ENCODE peak calls at places on chromosomes 12 and 14, in four cellular contexts. O, K, B and U are unnamed samples.

GRCh38 chr14:100875861-100876590 is 27.5 kb downstream of the RTL1 start:
- DNase-seq in O (no peak), K (no peak), B (no peak), U (no peak)

GRCh38 chr12:93183940-93184663 is 193.6 kb upstream of the NUDT4 start:
- DNase-seq in O (peak; percentile 35), K (no peak), B (no peak), U (no peak)

GRCh38 chr12:68932123-68932700 is 759 bp downstream of the CPM start:
- DNase-seq in O (no peak), K (no peak), B (peak; percentile 8), U (no peak)

GRCh38 chr14:24928501-24928900 is 121.4 kb downstream of the STXBP6 start:
- DNase-seq in O (no peak), K (no peak), B (no peak), U (no peak)

GRCh38 chr12:7113389-7113871 is 4.4 kb upstream of the C1RL start:
- DNase-seq in O (peak; percentile 57), K (peak; percentile 64), B (peak; percentile 33), U (no peak)

GRCh38 chr14:20855652-20856291 is 35.4 kb upstream of the RNASE3 start:
- DNase-seq in O (peak; percentile 78), K (peak; percentile 87), B (peak; percentile 87), U (no peak)

GRCh38 chr12:19988457-19988856 is 379.9 kb upstream of the PDE3A start:
- DNase-seq in O (peak; percentile 42), K (no peak), B (no peak), U (no peak)

GRCh38 chr12:110725267-110725666 is 17.4 kb downstream of the PPP1CC start:
- DNase-seq in O (no peak), K (no peak), B (no peak), U (no peak)

GRCh38 chr12:95204141-95204866 is 13.0 kb downstream of the FGD6 start:
- DNase-seq in O (peak; percentile 90), K (peak; percentile 79), B (peak; percentile 97), U (peak; percentile 99)

GRCh38 chr14:94015223-94015622 is 10.9 kb upstream of the OTUB2 start:
- DNase-seq in O (no peak), K (no peak), B (no peak), U (no peak)

GRCh38 chr12:8914716-8915526 is 612 bp downstream of the PHC1 start:
- DNase-seq in O (peak; percentile 67), K (peak; percentile 78), B (peak; percentile 37), U (no peak)

GRCh38 chr12:93894391-93895095 is 217.4 kb downstream of the CRADD start:
- DNase-seq in O (peak; percentile 85), K (no peak), B (no peak), U (no peak)

GRCh38 chr14:71411766-71412165 is 504.5 kb downstream of the PCNX1 start:
- DNase-seq in O (no peak), K (no peak), B (no peak), U (no peak)

GRCh38 chr12:51218607-51219161 is 822 bp upstream of the POU6F1 start:
- DNase-seq in O (no peak), K (peak; percentile 44), B (no peak), U (no peak)

GRCh38 chr12:106113446-106114083 is 25.2 kb downstream of the NUAK1 start:
- DNase-seq in O (peak; percentile 68), K (no peak), B (no peak), U (no peak)

GRCh38 chr12:106112094-106112822 is 26.5 kb downstream of the NUAK1 start:
- DNase-seq in O (peak; percentile 72), K (no peak), B (no peak), U (no peak)

GRCh38 chr12:106115450-106115849 is 23.3 kb downstream of the NUAK1 start:
- DNase-seq in O (no peak), K (no peak), B (no peak), U (no peak)

GRCh38 chr12:106113042-106113441 is 25.7 kb downstream of the NUAK1 start:
- DNase-seq in O (peak; percentile 93), K (no peak), B (peak; percentile 81), U (no peak)

DNA sequence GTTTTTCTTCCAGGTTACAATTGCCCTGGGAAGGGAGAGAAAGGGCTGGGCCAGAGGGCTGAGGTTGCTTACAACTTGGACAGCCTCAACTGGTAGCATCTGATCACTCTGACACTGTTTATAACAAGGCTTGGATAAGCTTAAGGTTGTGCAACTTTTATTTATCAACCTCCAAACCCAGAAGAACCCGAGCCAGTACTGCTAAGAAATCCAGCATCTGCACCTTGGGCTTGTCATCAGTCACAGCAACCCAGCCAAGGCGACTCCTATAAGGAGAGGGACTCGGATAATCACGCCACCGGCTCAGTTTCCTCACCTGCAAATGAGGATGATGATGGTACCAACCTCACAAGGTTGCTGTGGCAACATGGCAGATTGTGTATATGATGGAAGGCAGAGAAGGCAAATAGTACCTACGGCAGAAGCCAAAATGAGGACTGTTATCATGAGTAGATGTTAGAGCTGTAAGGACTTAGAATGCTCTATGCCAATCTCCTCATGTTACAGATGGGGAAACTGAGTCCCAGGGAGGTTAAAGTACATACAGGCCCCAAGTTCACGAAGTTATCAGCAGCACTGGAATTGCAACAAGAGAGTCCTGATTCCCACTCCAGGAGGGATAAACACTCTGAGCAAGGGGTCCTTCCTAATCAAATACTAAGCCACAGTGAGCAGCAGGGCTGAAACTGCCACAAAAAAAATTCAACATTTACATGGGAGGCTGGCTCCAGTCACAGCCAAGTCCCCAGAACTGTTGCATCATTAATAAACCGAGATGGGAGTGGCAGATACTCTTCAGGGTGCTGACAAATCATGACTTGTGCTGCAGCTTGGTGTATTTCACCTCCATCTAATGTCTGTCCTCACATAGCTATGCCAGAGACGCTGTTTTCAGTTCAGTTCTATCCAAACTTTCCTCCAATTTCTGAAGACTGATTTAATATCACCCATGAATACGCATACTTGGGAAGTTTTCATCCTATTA is 24.4 kb downstream of the NUAK1 start:
- DNase-seq in O (peak; percentile 75), K (no peak), B (peak; percentile 62), U (no peak)
- H3K4me3 ChIP-seq in O (peak overlapping the region; percentile 34), K (no peak overlapping the region), B (no peak overlapping the region), U (no peak overlapping the region)

DNA sequence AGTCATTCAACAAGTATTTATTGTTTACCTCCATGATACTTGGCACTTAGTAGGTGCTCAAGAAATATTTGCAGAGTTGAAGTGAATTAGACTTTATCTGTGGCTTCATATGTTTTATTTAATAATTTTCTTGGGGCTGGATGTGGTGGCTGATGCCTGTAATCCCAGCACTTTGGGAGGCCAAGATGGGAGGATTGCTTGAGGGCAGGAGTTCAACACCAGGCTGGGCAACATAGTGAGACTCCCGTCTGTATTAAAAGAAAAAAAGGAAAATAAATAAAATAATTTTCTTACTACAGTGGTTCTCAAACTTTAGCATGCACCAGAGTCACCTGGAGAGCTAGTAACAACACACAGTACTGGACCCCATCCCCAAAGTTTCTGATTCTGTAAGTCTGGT is 905 bp downstream of the ADCK1 start:
- DNase-seq in O (no peak), K (no peak), B (no peak), U (no peak)
- H3K4me2 ChIP-seq in O (peak overlapping the region; percentile 89), K (peak overlapping the region; percentile 86), B (peak overlapping the region; percentile 88), U (peak overlapping the region; percentile 85)

DNA sequence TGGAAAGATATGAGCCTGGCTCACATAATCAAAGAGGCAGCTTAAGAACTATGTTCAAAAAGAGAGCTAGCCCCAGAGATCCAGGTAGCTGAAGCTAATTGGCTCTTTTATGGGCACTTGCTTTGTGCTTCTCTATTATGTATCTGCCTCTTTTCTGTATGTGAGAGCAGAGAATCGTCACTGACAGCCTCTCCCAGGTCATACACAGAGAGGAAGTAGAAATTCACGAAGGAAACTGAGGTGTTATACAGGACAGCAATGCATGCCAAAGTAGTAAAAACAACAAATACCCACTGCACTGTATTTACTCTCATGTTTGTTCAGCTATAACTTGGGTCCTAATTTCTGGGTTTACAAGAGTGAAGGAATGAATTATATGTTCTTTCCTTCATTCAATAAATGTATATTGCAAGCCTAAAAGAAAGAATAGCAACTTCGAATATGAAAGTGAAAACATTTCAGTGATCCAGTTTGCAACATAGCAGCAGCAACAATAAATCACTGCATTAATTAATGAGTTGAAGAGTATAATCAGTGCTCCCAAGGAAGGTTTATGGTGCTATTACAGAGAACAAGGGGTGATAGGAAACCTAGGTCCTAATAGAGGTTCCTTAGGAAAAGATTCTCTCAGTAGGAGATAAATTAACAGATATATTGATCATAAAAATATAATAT is 47.1 kb upstream of the ATXN7L3B start:
- DNase-seq in O (no peak), K (no peak), B (no peak), U (no peak)
- H2AFZ ChIP-seq in O (no peak overlapping the region), K (no peak overlapping the region), B (no peak overlapping the region), U (peak overlapping the region; percentile 82)

DNA sequence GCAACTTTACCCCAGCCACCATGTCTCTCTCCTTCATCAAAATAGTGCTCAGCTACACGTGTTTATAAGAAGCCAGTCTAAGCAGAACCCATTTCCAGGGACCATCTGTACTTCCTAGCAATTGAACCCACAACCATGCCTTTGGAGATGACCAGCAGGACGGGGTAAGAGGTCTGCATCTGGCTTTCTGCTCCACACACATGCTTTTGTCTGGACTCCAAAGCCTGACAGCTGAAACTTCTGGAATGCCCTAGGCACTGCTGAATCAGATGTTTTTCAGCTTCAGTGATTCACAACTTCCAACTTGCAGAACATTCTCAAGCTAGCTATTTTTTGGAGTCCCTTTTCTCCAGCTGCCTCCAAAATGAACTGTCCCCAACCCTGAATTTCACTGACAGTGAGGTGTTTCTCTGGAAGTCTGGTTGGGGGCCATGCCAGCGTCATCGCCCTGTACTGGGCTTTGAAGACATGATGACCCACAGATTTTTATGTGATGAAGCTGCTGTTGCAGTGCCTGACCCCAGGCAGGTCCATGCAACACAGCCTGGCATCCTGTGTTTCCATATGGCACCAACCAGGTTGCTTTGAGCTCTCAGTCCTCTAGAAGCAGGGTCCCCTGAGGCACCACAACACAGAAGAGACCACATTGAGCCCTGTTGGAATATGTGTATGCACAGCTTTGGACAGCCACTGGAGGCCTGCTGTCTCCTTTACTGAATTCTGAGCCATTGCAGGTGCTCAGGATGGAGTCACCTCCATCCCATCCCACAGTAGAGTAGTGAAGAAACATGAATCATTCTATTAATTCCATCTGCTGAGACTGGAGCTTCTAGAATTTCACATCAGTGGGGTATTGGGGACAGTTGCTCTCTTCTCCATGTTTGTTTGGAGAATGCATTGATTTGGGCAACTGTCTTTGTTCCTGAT is 80.2 kb downstream of the NUAK1 start:
- DNase-seq in O (peak; percentile 83), K (no peak), B (no peak), U (no peak)
- H3K4me3 ChIP-seq in O (no peak overlapping the region), K (no peak overlapping the region), B (no peak overlapping the region), U (no peak overlapping the region)

DNA sequence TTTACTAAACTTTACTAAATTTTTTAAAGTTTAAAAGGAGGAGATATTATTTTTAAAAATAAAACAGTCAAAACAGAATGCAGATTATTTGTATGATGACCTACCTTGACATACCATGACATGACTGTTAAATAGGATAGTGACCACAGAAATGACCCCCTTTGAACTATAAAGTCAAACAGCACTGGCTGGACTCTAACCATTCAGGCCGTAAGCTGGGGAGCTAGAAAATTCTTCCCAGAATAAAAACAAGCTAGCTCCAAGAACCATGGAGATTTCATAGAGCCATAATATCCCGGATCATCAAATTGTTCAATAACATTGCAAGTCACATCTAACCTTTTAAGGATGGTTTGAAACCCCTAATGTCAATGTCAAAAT is 50.3 kb downstream of the RPS6KA5 start:
- DNase-seq in O (no peak), K (no peak), B (no peak), U (no peak)
- H3K4me2 ChIP-seq in O (no peak overlapping the region), K (no peak overlapping the region), B (no peak overlapping the region), U (no peak overlapping the region)

GRCh38 chr12:106436183-106436582 is 78.6 kb downstream of the POLR3B start:
- DNase-seq in O (no peak), K (no peak), B (no peak), U (no peak)

GRCh38 chr12:106429636-106430035 is 72.1 kb downstream of the POLR3B start:
- DNase-seq in O (no peak), K (no peak), B (no peak), U (no peak)

GRCh38 chr12:106431839-106432411 is 74.4 kb downstream of the POLR3B start:
- DNase-seq in O (no peak), K (no peak), B (no peak), U (no peak)

GRCh38 chr12:106433055-106433454 is 75.5 kb downstream of the POLR3B start:
- DNase-seq in O (no peak), K (no peak), B (no peak), U (no peak)

GRCh38 chr12:106434521-106434920 is 77.0 kb downstream of the POLR3B start:
- DNase-seq in O (no peak), K (no peak), B (no peak), U (no peak)
- H2AFZ ChIP-seq in O (no peak overlapping the region), K (no peak overlapping the region), B (no peak overlapping the region), U (no peak overlapping the region)